ENCODE peak calls at places on chromosomes 5 and 9, in ten cellular contexts. B is PC-9; J is tibial artery; O is PC-3; V is breast epithelium; P is GM23338; D is CD8-positive, alpha-beta T cell; C is A549; U is Peyer's patch; I is H9. A is an unnamed sample. For H3K4me1, the result is how much of the 10 kb centered on the place peaks cover.

GRCh38 chr9:35618854-35619799 is 914 bp upstream of the CD72 start:
- DNase-seq in B (no peak), J (no peak), O (no peak), V (no peak), P (no peak), D (peak), C (no peak), U (peak), I (no peak), A (no peak)

GRCh38 chr5:54362434-54362833 is 52.1 kb upstream of the ARL15 start:
- DNase-seq in B (no peak), J (no peak), O (no peak), V (no peak), P (no peak), D (no peak), C (no peak), U (no peak), I (no peak), A (no peak)

GRCh38 chr9:128927731-128928411 is 7.1 kb downstream of the PHYHD1 start:
- DNase-seq in B (peak), J (no peak), O (peak), V (peak), P (peak), D (peak), C (peak), U (peak), I (peak), A (no peak)

GRCh38 chr9:95004452-95005275 is 278.2 kb downstream of the AOPEP start:
- DNase-seq in B (peak), J (peak), O (peak), V (no peak), P (peak), D (no peak), C (no peak), U (peak), I (no peak), A (no peak)

GRCh38 chr5:169956756-169957155 is 23.5 kb downstream of the INSYN2B start:
- DNase-seq in B (no peak), J (no peak), O (peak), V (no peak), P (no peak), D (no peak), C (no peak), U (no peak), I (no peak), A (no peak)

GRCh38 chr9:89853931-89854330 is 249.1 kb downstream of the GADD45G start:
- DNase-seq in B (no peak), J (no peak), O (no peak), V (no peak), P (no peak), D (no peak), C (no peak), U (peak), I (peak), A (no peak)

GRCh38 chr9:32550046-32550608 is 2.0 kb upstream of the SMIM27 start:
- DNase-seq in B (no peak), J (no peak), O (no peak), V (no peak), P (peak), D (no peak), C (peak), U (no peak), I (no peak), A (no peak)

GRCh38 chr5:36610629-36611028 is 4.2 kb downstream of the SLC1A3 start:
- DNase-seq in B (no peak), J (peak), O (no peak), V (no peak), P (no peak), D (no peak), C (no peak), U (no peak), I (no peak), A (no peak)

GRCh38 chr9:108838017-108838416 is 17.8 kb downstream of the ACTL7B start:
- DNase-seq in B (no peak), J (no peak), O (peak), V (no peak), P (no peak), D (no peak), C (no peak), U (no peak), I (no peak), A (peak)

GRCh38 chr9:17520264-17521058 is 58.4 kb upstream of the SH3GL2 start:
- DNase-seq in B (no peak), J (no peak), O (no peak), V (no peak), P (peak), D (no peak), C (no peak), U (no peak), I (peak), A (no peak)

GRCh38 chr9:130186839-130187522 is 14.8 kb downstream of the NCS1 start:
- DNase-seq in B (peak), J (peak), O (peak), V (peak), P (peak), D (no peak), C (peak), U (peak), I (peak), A (peak)

GRCh38 chr5:32551865-32552264 is 33.5 kb upstream of the SUB1 start:
- DNase-seq in B (no peak), J (no peak), O (no peak), V (no peak), P (no peak), D (no peak), C (no peak), U (no peak), I (no peak), A (no peak)

GRCh38 chr5:80516826-80517225 is 28.9 kb downstream of the FAM151B start:
- DNase-seq in B (peak), J (no peak), O (peak), V (no peak), P (no peak), D (no peak), C (peak), U (peak), I (no peak), A (peak)

GRCh38 chr9:137759117-137759516 is 118.5 kb upstream of the CACNA1B start:
- DNase-seq in B (no peak), J (no peak), O (no peak), V (no peak), P (no peak), D (no peak), C (no peak), U (peak), I (no peak), A (no peak)

GRCh38 chr9:70490478-70490877 is 76.0 kb upstream of the KLF9 start:
- DNase-seq in B (no peak), J (no peak), O (no peak), V (no peak), P (no peak), D (no peak), C (no peak), U (no peak), I (no peak), A (no peak)

GRCh38 chr5:132104561-132104960 is 31.0 kb downstream of the CSF2 start:
- DNase-seq in B (no peak), J (no peak), O (peak), V (no peak), P (no peak), D (no peak), C (no peak), U (no peak), I (no peak), A (no peak)

GRCh38 chr9:127682351-127683136 is 24.2 kb upstream of the CFAP157 start:
- DNase-seq in B (no peak), J (no peak), O (peak), V (no peak), P (no peak), D (no peak), C (no peak), U (no peak), I (no peak), A (no peak)

GRCh38 chr5:107431998-107432397 is 238.7 kb downstream of the EFNA5 start:
- DNase-seq in B (no peak), J (no peak), O (peak), V (no peak), P (no peak), D (no peak), C (peak), U (no peak), I (no peak), A (peak)

GRCh38 chr9:17734674-17735073 is 155.8 kb downstream of the SH3GL2 start:
- DNase-seq in B (no peak), J (no peak), O (peak), V (no peak), P (no peak), D (no peak), C (no peak), U (no peak), I (no peak), A (no peak)

GRCh38 chr5:945691-946541 is 53.2 kb downstream of the TRIP13 start:
- DNase-seq in B (no peak), J (no peak), O (no peak), V (no peak), P (no peak), D (no peak), C (no peak), U (peak), I (no peak), A (no peak)

GRCh38 chr5:948472-949274 is 56.0 kb downstream of the TRIP13 start:
- DNase-seq in B (no peak), J (no peak), O (no peak), V (no peak), P (no peak), D (no peak), C (no peak), U (no peak), I (no peak), A (no peak)

GRCh38 chr5:947626-948471 is 55.2 kb downstream of the TRIP13 start:
- DNase-seq in B (no peak), J (no peak), O (no peak), V (no peak), P (no peak), D (no peak), C (no peak), U (no peak), I (no peak), A (no peak)

GRCh38 chr5:944992-945685 is 52.5 kb downstream of the TRIP13 start:
- DNase-seq in B (no peak), J (no peak), O (no peak), V (no peak), P (no peak), D (no peak), C (no peak), U (peak), I (no peak), A (no peak)

GRCh38 chr5:946720-947625 is 54.3 kb downstream of the TRIP13 start:
- DNase-seq in B (no peak), J (no peak), O (no peak), V (no peak), P (no peak), D (no peak), C (no peak), U (peak), I (no peak), A (no peak)
- H3K27ac ChIP-seq in B (no peak), J (no peak), O (no peak), V (no peak), P (no peak), D (no peak), C (no peak), U (no peak), I (no peak), A (no peak)

GRCh38 chr9:136089697-136090045 is 5.4 kb downstream of the NACC2 start:
- DNase-seq in B (no peak), J (no peak), O (peak), V (no peak), P (no peak), D (no peak), C (no peak), U (no peak), I (no peak), A (no peak)
- H3K4me1 ChIP-seq in B (under half), J (half or more), O (under half), V (under half), P (under half), D (under half), C (under half), U (under half), I (under half), A (under half)

DNA sequence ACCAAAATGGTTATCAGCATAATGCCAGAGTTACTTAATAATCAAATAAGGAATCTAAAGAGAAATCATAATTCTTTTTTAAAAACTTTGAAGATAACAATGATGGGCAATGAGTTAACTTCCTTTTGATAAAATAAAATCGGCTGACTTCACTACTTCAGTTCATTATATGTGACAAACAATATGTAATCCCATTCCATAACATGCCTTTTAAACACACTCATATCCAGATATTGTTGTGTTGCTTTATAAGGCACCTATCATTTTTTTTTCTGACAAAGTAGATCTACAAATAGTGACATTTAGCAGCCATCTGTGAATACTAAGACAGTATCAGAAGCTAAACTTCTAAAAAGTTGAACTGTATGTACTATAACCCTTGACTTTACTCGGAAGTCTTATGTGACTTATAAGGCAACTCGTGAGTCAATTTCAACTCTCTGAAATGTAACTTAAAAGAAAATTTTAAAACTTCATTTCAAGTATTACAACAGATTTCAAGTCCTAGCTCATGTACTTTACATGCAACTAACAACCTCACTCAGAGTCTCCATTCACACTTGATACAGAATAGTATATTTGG is 7.5 kb downstream of the ADAMTS6 start:
- DNase-seq in B (no peak), J (no peak), O (no peak), V (no peak), P (no peak), D (no peak), C (no peak), U (no peak), I (no peak), A (no peak)
- H3K27ac ChIP-seq in B (no peak), J (no peak), O (no peak), V (no peak), P (no peak), D (no peak), C (no peak), U (no peak), I (no peak), A (no peak)

GRCh38 chr5:14145356-14146334 is 2.5 kb downstream of the TRIO start:
- DNase-seq in B (peak), J (no peak), O (peak), V (no peak), P (no peak), D (no peak), C (no peak), U (no peak), I (no peak), A (no peak)

GRCh38 chr5:14143509-14143842 is 334 bp downstream of the TRIO start:
- DNase-seq in B (no peak), J (no peak), O (peak), V (no peak), P (no peak), D (no peak), C (no peak), U (no peak), I (no peak), A (no peak)

GRCh38 chr5:14142856-14143508 is at the start of gene TRIO:
- DNase-seq in B (peak), J (peak), O (peak), V (peak), P (peak), D (peak), C (peak), U (peak), I (peak), A (peak)

GRCh38 chr5:14143843-14144585 is 872 bp downstream of the TRIO start:
- DNase-seq in B (peak), J (peak), O (peak), V (peak), P (peak), D (peak), C (no peak), U (peak), I (peak), A (no peak)

GRCh38 chr5:14144586-14145355 is 1.6 kb downstream of the TRIO start:
- DNase-seq in B (peak), J (peak), O (peak), V (peak), P (peak), D (peak), C (peak), U (peak), I (peak), A (peak)
- H3K4me1 ChIP-seq in B (half or more), J (under half), O (under half), V (under half), P (half or more), D (under half), C (half or more), U (under half), I (under half), A (under half)

GRCh38 chr5:115297043-115297442 is 589 bp upstream of the CCDC112 start:
- DNase-seq in B (no peak), J (no peak), O (peak), V (no peak), P (no peak), D (no peak), C (no peak), U (no peak), I (no peak), A (no peak)

GRCh38 chr5:115296130-115296997 is at the start of gene CCDC112:
- DNase-seq in B (peak), J (peak), O (peak), V (peak), P (peak), D (peak), C (peak), U (peak), I (peak), A (peak)

GRCh38 chr5:115298811-115299210 is 2.4 kb upstream of the CCDC112 start:
- DNase-seq in B (no peak), J (no peak), O (no peak), V (no peak), P (no peak), D (no peak), C (no peak), U (no peak), I (no peak), A (no peak)

GRCh38 chr5:115291397-115291796 is 5.1 kb downstream of the CCDC112 start:
- DNase-seq in B (no peak), J (no peak), O (no peak), V (no peak), P (no peak), D (no peak), C (no peak), U (no peak), I (no peak), A (no peak)

GRCh38 chr5:115295775-115296129 is 702 bp downstream of the CCDC112 start:
- DNase-seq in B (no peak), J (no peak), O (no peak), V (no peak), P (no peak), D (no peak), C (peak), U (no peak), I (no peak), A (no peak)
- H3K27ac ChIP-seq in B (no peak), J (peak), O (no peak), V (no peak), P (peak), D (no peak), C (peak), U (peak), I (no peak), A (no peak)

GRCh38 chr5:179269781-179270543 is 75.3 kb downstream of the ADAMTS2 start:
- DNase-seq in B (no peak), J (peak), O (no peak), V (no peak), P (no peak), D (no peak), C (no peak), U (peak), I (peak), A (no peak)

GRCh38 chr5:179267671-179268071 is 77.6 kb downstream of the ADAMTS2 start:
- DNase-seq in B (no peak), J (peak), O (no peak), V (no peak), P (no peak), D (no peak), C (no peak), U (peak), I (peak), A (no peak)

GRCh38 chr5:179270581-179271300 is 74.5 kb downstream of the ADAMTS2 start:
- DNase-seq in B (no peak), J (peak), O (no peak), V (no peak), P (no peak), D (no peak), C (no peak), U (peak), I (peak), A (no peak)

GRCh38 chr5:179268399-179268952 is 76.8 kb downstream of the ADAMTS2 start:
- DNase-seq in B (no peak), J (peak), O (no peak), V (no peak), P (no peak), D (no peak), C (no peak), U (peak), I (peak), A (no peak)

DNA sequence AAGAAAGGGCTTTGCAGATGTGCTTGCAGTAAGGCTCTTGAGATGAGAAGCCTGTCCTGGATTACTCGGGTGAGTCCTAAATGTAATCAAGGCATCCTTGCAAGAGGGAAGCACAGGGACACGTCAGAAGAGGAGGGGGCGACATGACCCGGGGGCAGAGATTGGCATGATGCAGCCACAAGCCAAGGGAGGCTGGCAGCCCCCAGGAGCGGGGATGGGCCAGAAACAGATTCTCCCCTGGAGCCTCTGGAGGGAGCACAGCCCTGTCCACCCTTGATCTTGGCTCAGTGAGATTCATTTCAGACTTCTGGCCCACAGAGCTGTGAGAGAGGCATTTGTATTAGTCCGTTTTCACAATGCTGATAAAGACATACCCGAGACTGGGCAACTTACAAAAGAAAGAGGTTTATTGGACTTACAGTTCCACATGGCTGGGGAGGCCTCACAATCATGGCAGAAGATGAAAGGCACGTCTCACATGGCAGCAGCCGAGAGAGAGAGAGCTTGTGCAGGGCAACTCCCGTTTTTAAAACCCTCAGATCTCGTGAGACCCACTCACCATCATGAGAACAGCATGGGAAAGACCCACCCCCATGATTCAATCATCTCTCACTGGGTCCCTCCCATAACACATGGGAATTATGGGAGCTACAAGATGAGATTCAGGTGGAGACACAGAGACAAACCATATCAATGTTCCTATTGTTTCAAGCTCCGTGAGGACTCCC is 76.1 kb downstream of the ADAMTS2 start:
- DNase-seq in B (no peak), J (peak), O (no peak), V (no peak), P (no peak), D (no peak), C (no peak), U (peak), I (peak), A (no peak)
- H3K4me1 ChIP-seq in B (under half), J (half or more), O (under half), V (under half), P (under half), D (under half), C (under half), U (under half), I (under half), A (under half)

DNA sequence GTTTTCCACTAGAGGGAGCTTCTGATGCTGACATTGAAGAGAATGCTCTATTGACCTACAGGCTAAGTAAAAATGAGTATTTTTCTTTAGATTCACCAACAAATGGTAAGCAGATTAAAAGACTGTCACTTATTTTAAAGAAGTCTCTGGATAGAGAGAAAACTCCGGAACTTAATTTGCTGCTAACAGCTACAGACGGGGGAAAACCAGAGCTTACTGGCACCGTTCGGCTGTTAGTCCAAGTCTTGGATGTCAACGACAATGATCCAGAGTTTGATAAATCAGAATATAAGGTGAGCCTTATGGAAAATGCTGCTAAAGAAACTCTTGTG is 764 bp downstream of the PCDHA11 start:
- DNase-seq in B (no peak), J (no peak), O (no peak), V (no peak), P (no peak), D (no peak), C (no peak), U (no peak), I (no peak), A (no peak)
- H3K27ac ChIP-seq in B (no peak), J (no peak), O (no peak), V (no peak), P (no peak), D (no peak), C (no peak), U (no peak), I (no peak), A (no peak)

A was measured in foreskin keratinocyte.